ENCODE peak calls at places on chromosome 13, in eight cellular contexts. N is tibial nerve, K is fibroblast of the aortic adventitia, Q is cardiac fibroblast, I is AG04450, A is thoracic aorta, D is nephron progenitor cell, P is kidney epithelial cell. U is an unnamed sample.
A peak's percentile ranks its signal among the peaks of the same experiment; 100 is the strongest.

GRCh38 chr13:93776936-93777335 is 550.3 kb downstream of the GPC6 start:
- DNase-seq in Q (peak; percentile 65), K (peak; percentile 73), N (no peak), D (no peak), A (no peak), I (peak; percentile 13), P (no peak), U (no peak)

GRCh38 chr13:110055089-110055488 is 251.9 kb downstream of the COL4A1 start:
- DNase-seq in N (no peak), K (no peak), D (no peak), A (no peak), Q (no peak), I (no peak), P (no peak), U (no peak)

GRCh38 chr13:69950160-69950559 is 157.5 kb upstream of the ATXN8OS start:
- DNase-seq in A (no peak), I (no peak), K (no peak), P (no peak), Q (no peak), N (no peak), D (no peak), U (no peak)

GRCh38 chr13:103188688-103189326 is 122.6 kb upstream of the SLC10A2 start:
- DNase-seq in D (no peak), I (no peak), A (no peak), Q (peak; percentile 47), P (no peak), K (peak; percentile 46), N (no peak), U (no peak)

GRCh38 chr13:102597029-102598015 is 536 bp downstream of the TPP2 start:
- DNase-seq in A (no peak), P (no peak), I (no peak), K (peak; percentile 29), N (no peak), D (peak; percentile 50), Q (peak; percentile 23), U (peak; percentile 12)

GRCh38 chr13:75787249-75787940 is 151.3 kb downstream of the LMO7 start:
- DNase-seq in P (no peak), Q (peak; percentile 63), A (no peak), I (no peak), N (no peak), D (no peak), K (peak; percentile 69), U (no peak)

GRCh38 chr13:22369840-22370239 is 699.0 kb downstream of the FGF9 start:
- DNase-seq in N (no peak), K (no peak), A (no peak), I (no peak), D (no peak), P (no peak), Q (no peak), U (no peak)

GRCh38 chr13:84684804-84685203 is 802.5 kb upstream of the SLITRK1 start:
- DNase-seq in P (no peak), I (no peak), Q (no peak), A (no peak), D (no peak), K (no peak), N (no peak), U (no peak)

GRCh38 chr13:48412100-48412556 is 785 bp downstream of the LPAR6 start:
- DNase-seq in N (no peak), A (no peak), I (no peak), P (no peak), K (peak; percentile 44), D (no peak), Q (peak; percentile 52), U (no peak)

GRCh38 chr13:105084931-105085330 is 1450.5 kb downstream of the EFNB2 start:
- DNase-seq in D (no peak), P (no peak), N (no peak), A (no peak), Q (no peak), I (no peak), K (no peak), U (no peak)

GRCh38 chr13:46860734-46861133 is 36.1 kb downstream of the HTR2A start:
- DNase-seq in K (no peak), N (no peak), I (no peak), D (no peak), P (no peak), A (no peak), Q (no peak), U (no peak)

GRCh38 chr13:94249512-94249911 is 230.0 kb downstream of the DCT start:
- DNase-seq in D (no peak), P (peak; percentile 92), Q (peak; percentile 86), A (no peak), K (peak; percentile 78), I (peak; percentile 42), N (no peak), U (no peak)

GRCh38 chr13:74251778-74252519 is 117.7 kb upstream of the KLF12 start:
- DNase-seq in N (no peak), D (no peak), A (no peak), K (peak; percentile 43), Q (peak; percentile 21), I (no peak), P (no peak), U (no peak)

GRCh38 chr13:39884166-39884565 is 228.7 kb downstream of the COG6 start:
- DNase-seq in A (no peak), P (no peak), D (no peak), Q (no peak), N (no peak), I (no peak), K (no peak), U (no peak)

GRCh38 chr13:36133950-36134349 is 2.8 kb upstream of the DCLK1 start:
- DNase-seq in Q (no peak), K (peak; percentile 41), N (no peak), D (no peak), P (no peak), A (no peak), I (no peak), U (no peak)

GRCh38 chr13:106213028-106213427 is 322.4 kb downstream of the EFNB2 start:
- DNase-seq in D (no peak), A (no peak), P (no peak), N (no peak), Q (no peak), I (no peak), K (no peak), U (no peak)

GRCh38 chr13:28609381-28609780 is 49.5 kb upstream of the POMP start:
- DNase-seq in K (no peak), P (no peak), N (no peak), A (no peak), I (no peak), Q (no peak), D (no peak), U (no peak)

GRCh38 chr13:35860661-35861060 is 270.5 kb downstream of the DCLK1 start:
- DNase-seq in K (no peak), A (no peak), N (no peak), D (no peak), I (no peak), P (no peak), Q (peak; percentile 18), U (no peak)

GRCh38 chr13:62767473-62767872 is 1351.8 kb upstream of the PCDH20 start:
- DNase-seq in P (no peak), I (no peak), K (no peak), N (no peak), D (no peak), A (no peak), Q (no peak), U (no peak)

GRCh38 chr13:44848956-44849748 is 140.1 kb downstream of the NUFIP1 start:
- DNase-seq in D (no peak), K (no peak), P (no peak), Q (no peak), I (no peak), N (no peak), A (no peak), U (no peak)

GRCh38 chr13:76696370-76696769 is 189.8 kb downstream of the KCTD12 start:
- DNase-seq in D (no peak), Q (peak; percentile 33), A (no peak), P (no peak), N (no peak), I (no peak), K (peak; percentile 64), U (no peak)

GRCh38 chr13:110507678-110508381 is 53.7 kb downstream of the RAB20 start:
- DNase-seq in N (no peak), Q (no peak), A (no peak), K (no peak), D (no peak), I (no peak), P (no peak), U (no peak)

GRCh38 chr13:25912961-25913360 is 138.9 kb downstream of the SHISA2 start:
- DNase-seq in N (no peak), K (no peak), P (no peak), A (no peak), I (no peak), D (no peak), Q (no peak), U (no peak)

GRCh38 chr13:49046534-49046933 is 70.8 kb downstream of the FNDC3A start:
- DNase-seq in N (no peak), I (no peak), Q (peak; percentile 44), D (no peak), A (no peak), P (no peak), K (peak; percentile 34), U (no peak)

GRCh38 chr13:75195479-75196111 is 286.4 kb downstream of the TBC1D4 start:
- DNase-seq in I (no peak), P (no peak), A (no peak), Q (peak; percentile 64), D (peak; percentile 20), K (no peak), N (no peak), U (no peak)

GRCh38 chr13:49022472-49023144 is 46.9 kb downstream of the FNDC3A start:
- DNase-seq in D (no peak), K (peak; percentile 42), A (no peak), I (no peak), Q (peak; percentile 58), N (no peak), P (no peak), U (no peak)

GRCh38 chr13:72959643-72960042 is 99.2 kb upstream of the KLF5 start:
- DNase-seq in P (no peak), A (no peak), D (no peak), Q (peak; percentile 79), K (peak; percentile 59), N (no peak), I (no peak), U (no peak)

GRCh38 chr13:31452525-31452924 is 252.8 kb downstream of the B3GLCT start:
- DNase-seq in D (no peak), P (no peak), N (no peak), Q (no peak), I (no peak), K (no peak), A (no peak), U (no peak)
- TF ChIP-seq CTCF in D (no peak), P (no peak), N (no peak), Q (no peak), I (no peak), K (no peak), A (no peak), U (no peak)

GRCh38 chr13:113489171-113489548 is 1.4 kb downstream of the DCUN1D2 start:
- DNase-seq in N (no peak), Q (no peak), K (no peak), I (no peak), D (no peak), A (no peak), P (no peak), U (no peak)
- TF ChIP-seq CTCF in N (no peak), Q (no peak), K (no peak), I (no peak), D (no peak), A (no peak), P (no peak), U (peak; percentile 52)

GRCh38 chr13:20340759-20341161 is 108.6 kb upstream of the GJB6 start:
- DNase-seq in A (no peak), D (no peak), P (no peak), N (peak; percentile 58), I (no peak), K (peak; percentile 39), Q (peak; percentile 23), U (no peak)
- TF ChIP-seq CTCF in A (no peak), D (no peak), P (no peak), N (no peak), I (no peak), K (no peak), Q (no peak), U (no peak)

GRCh38 chr13:112874751-112875300 is 94.2 kb upstream of the MCF2L start:
- DNase-seq in A (no peak), K (no peak), P (no peak), Q (no peak), D (no peak), I (no peak), N (no peak), U (no peak)
- TF ChIP-seq CTCF in A (no peak), K (no peak), P (no peak), Q (no peak), D (peak; percentile 2), I (no peak), N (no peak), U (no peak)

U was measured in progenitor cell of endocrine pancreas.